ENCODE peak calls at places on chromosomes 3 and 15, in nine cellular contexts. F is cardiac muscle cell, I is IMR-90, G is SJSA1, A is heart right ventricle, J is psoas muscle, E is fibroblast of lung, T is stomach, W is heart left ventricle. C is an unnamed sample. For H3K4me1, the result is how much of the 10 kb centered on the place peaks cover.

GRCh38 chr15:79157631-79158592 is 67.3 kb upstream of the RASGRF1 start:
- DNase-seq in F (no peak), I (no peak), G (no peak), A (no peak), J (no peak), E (no peak), T (no peak), W (no peak), C (no peak)

GRCh38 chr15:77012868-77013267 is 17.9 kb downstream of the PSTPIP1 start:
- DNase-seq in F (no peak), I (no peak), G (no peak), A (no peak), J (no peak), E (no peak), T (no peak), W (peak), C (no peak)

GRCh38 chr3:156978471-156978961 is 152.4 kb downstream of the LEKR1 start:
- DNase-seq in F (no peak), I (peak), G (no peak), A (no peak), J (no peak), E (peak), T (no peak), W (no peak), C (no peak)

GRCh38 chr3:5012398-5012797 is 33.2 kb downstream of the BHLHE40 start:
- DNase-seq in F (no peak), I (no peak), G (no peak), A (no peak), J (no peak), E (no peak), T (no peak), W (no peak), C (no peak)

GRCh38 chr15:61172325-61172724 is 56.8 kb downstream of the RORA start:
- DNase-seq in F (no peak), I (no peak), G (no peak), A (no peak), J (no peak), E (no peak), T (no peak), W (no peak), C (no peak)

GRCh38 chr3:132730891-132731580 is 8.8 kb upstream of the NPHP3 start:
- DNase-seq in F (peak), I (peak), G (no peak), A (peak), J (no peak), E (peak), T (no peak), W (no peak), C (no peak)

GRCh38 chr3:99544819-99545281 is 93.5 kb upstream of the COL8A1 start:
- DNase-seq in F (peak), I (peak), G (no peak), A (peak), J (peak), E (peak), T (peak), W (no peak), C (no peak)

GRCh38 chr3:49802719-49803463 is at the start of gene INKA1:
- DNase-seq in F (peak), I (peak), G (peak), A (peak), J (peak), E (peak), T (peak), W (peak), C (peak)

GRCh38 chr3:190902292-190902691 is 39.8 kb upstream of the GMNC start:
- DNase-seq in F (no peak), I (no peak), G (no peak), A (no peak), J (no peak), E (no peak), T (no peak), W (no peak), C (no peak)

GRCh38 chr15:74339371-74339770 is 28.1 kb downstream of the CYP11A1 start:
- DNase-seq in F (no peak), I (no peak), G (no peak), A (no peak), J (no peak), E (no peak), T (no peak), W (no peak), C (no peak)

GRCh38 chr3:23662079-23662617 is 143.6 kb upstream of the UBE2E1 start:
- DNase-seq in F (no peak), I (peak), G (peak), A (no peak), J (no peak), E (no peak), T (no peak), W (no peak), C (no peak)

GRCh38 chr3:190444576-190445145 is 5.0 kb downstream of the TMEM207 start:
- DNase-seq in F (no peak), I (peak), G (no peak), A (no peak), J (no peak), E (no peak), T (no peak), W (no peak), C (no peak)

GRCh38 chr3:190048831-190049541 is 71.7 kb downstream of the P3H2 start:
- DNase-seq in F (peak), I (peak), G (no peak), A (no peak), J (no peak), E (peak), T (no peak), W (no peak), C (no peak)

GRCh38 chr3:79015854-79016253 is 751.9 kb downstream of the ROBO1 start:
- DNase-seq in F (no peak), I (no peak), G (no peak), A (no peak), J (no peak), E (no peak), T (no peak), W (no peak), C (no peak)

GRCh38 chr3:79012946-79013362 is 754.8 kb downstream of the ROBO1 start:
- DNase-seq in F (peak), I (peak), G (no peak), A (no peak), J (no peak), E (no peak), T (no peak), W (no peak), C (no peak)

GRCh38 chr3:79016587-79017380 is 751.0 kb downstream of the ROBO1 start:
- DNase-seq in F (no peak), I (peak), G (no peak), A (no peak), J (no peak), E (no peak), T (no peak), W (no peak), C (no peak)

GRCh38 chr3:79012530-79012913 is 755.3 kb downstream of the ROBO1 start:
- DNase-seq in F (no peak), I (no peak), G (no peak), A (no peak), J (no peak), E (no peak), T (no peak), W (no peak), C (no peak)

DNA sequence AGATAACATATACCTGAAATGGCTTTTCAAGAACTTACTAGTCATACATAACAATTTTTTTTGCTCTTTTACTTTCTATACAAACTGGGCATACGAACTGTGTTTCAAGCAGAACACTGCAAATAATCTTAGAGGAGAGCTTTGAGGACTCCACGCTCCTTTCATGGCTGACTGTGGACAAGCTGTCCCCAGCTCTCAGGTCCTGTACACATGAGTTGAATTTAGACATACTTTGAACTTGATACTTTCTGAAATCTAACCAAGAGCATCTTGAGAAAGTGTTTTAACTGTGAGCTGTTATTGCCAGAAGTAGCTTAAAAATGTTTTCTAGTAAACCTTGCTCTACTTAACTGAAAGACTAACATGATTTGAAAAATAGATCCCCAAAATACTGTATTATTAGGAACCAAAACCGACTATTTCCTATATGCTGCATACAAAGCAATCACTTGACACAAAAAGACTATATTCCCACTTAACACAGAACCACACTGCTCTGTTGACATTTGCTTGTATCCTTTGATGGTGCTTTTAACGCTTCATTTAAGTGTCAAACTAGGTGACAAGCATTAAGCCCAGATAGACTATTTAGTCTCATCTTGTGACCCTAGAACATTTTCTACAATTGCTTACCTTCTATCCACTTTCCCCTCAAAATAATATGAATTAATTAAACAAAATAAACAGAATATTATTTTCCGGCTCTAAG is 755.8 kb downstream of the ROBO1 start:
- DNase-seq in F (no peak), I (no peak), G (no peak), A (no peak), J (no peak), E (no peak), T (no peak), W (no peak), C (no peak)
- H3K4me1 ChIP-seq in F (half or more), I (under half), G (under half), A (under half), J (under half), E (under half), T (under half), W (under half), C (under half)

DNA sequence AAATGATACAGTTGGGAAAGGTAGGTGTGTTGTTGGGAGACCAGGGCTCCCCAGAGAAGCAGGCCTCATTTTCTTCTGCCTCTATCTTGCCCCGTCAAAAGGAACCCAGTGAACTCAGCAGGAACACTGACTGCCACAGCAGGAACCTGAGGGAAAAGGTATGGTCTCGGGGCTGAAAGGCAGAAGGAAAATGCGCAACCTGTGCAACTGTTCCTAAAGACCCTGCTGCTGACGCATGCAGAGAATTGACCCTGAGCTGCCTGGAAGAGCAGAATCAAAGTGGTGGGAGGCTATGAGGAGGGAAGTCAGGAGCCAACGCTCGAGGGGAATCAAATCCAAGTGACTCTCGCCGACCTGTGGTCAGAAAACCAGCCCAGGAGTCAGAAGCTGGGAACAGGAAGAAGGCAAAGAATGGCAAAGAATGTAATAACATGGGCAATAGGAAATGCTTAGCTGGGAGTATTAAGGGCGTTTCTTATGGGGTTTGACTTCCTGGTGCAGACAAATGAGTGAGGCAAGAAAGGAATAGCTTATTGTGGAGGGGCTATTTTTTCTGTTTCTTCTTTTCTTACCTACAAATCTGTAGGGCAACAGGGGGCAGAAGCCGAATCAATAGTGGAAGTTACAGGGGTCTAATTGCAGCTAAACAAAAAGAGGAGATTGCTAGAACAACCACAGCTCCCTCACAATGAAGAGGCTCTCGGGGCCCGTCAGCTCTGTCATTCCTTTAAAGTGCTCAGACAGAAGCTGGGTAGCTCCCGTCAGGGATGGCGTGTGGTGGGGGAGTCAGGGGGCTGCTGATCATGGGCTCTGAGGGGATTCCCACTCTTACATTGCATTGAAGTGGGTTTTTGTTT is 65.4 kb upstream of the DLG1 start:
- DNase-seq in F (no peak), I (no peak), G (no peak), A (no peak), J (no peak), E (no peak), T (peak), W (no peak), C (no peak)
- H3K4me1 ChIP-seq in F (under half), I (under half), G (under half), A (under half), J (under half), E (under half), T (under half), W (under half), C (under half)

GRCh38 chr3:70972855-70973254 is 610.7 kb downstream of the FOXP1 start:
- DNase-seq in F (no peak), I (no peak), G (no peak), A (no peak), J (no peak), E (no peak), T (no peak), W (no peak), C (no peak)

GRCh38 chr3:70973558-70973957 is 610.0 kb downstream of the FOXP1 start:
- DNase-seq in F (peak), I (peak), G (no peak), A (no peak), J (no peak), E (peak), T (no peak), W (no peak), C (no peak)

GRCh38 chr3:70974752-70975151 is 608.8 kb downstream of the FOXP1 start:
- DNase-seq in F (no peak), I (no peak), G (no peak), A (no peak), J (no peak), E (peak), T (no peak), W (no peak), C (no peak)

GRCh38 chr3:70970952-70971351 is 612.6 kb downstream of the FOXP1 start:
- DNase-seq in F (no peak), I (no peak), G (no peak), A (no peak), J (no peak), E (no peak), T (no peak), W (no peak), C (no peak)

DNA sequence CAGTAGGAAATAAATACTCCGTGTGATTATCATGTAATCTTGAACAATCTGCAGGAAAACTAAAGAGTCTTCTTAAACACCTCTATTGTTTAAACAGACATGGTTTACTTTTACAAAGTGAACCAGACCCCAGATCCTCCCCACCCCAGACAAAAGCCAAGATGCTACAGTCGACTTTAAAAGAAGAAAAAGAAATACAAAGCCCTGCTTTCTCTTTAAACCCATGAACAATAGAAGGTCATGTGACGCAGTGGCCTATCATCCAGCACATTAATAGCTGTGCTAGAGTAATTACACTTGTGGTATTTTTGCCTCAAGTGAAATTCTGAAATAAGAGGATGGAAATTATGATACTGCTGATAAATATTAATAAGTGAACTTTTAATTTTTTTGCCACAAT is 613.4 kb downstream of the FOXP1 start:
- DNase-seq in F (no peak), I (no peak), G (no peak), A (no peak), J (no peak), E (no peak), T (no peak), W (no peak), C (no peak)
- H3K4me1 ChIP-seq in F (under half), I (under half), G (under half), A (under half), J (under half), E (under half), T (under half), W (under half), C (under half)

DNA sequence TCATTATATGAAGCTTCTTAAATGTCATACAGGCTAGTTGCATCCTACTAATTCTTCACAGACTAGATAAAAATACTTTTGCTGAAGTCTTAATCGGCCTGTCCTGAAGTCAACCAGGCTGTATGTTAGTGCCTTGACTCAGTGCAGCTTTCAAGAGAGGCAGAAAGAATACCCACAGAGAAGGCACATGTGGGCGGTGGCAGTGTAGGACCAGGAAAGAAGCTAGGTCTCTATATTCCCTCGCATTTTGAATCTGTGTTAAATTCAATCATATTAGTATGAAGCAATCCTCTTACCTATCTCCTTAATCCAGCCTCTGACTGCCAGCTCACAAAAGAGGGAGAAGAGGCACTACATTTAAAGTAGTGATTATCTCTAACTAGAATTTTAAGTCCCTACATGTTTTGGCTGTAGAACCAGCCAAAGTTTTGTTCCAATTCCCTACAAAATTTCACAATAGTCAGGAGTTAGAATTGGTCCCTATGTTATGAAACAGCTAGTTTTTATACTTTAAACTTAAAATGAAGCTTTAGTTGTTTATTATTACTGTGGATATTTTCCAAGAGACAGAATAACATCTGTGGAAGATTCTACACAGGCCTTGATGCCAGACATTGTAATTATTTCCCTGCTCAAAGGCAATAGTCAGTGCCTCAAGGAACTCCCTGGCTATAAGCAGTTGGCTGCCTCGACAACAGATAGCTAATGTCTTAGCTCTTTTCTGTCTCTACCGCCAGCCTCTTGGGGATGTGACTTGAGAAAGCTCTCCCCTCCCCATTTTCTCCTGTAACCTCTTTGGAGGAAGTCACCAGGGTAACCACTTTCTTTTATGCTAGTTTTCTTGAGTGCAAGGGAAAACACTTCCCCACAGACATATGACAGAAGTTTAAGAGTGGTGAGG is 31.9 kb downstream of the CRTC3 start:
- DNase-seq in F (peak), I (peak), G (no peak), A (no peak), J (no peak), E (peak), T (no peak), W (no peak), C (no peak)
- H3K4me1 ChIP-seq in F (under half), I (under half), G (under half), A (half or more), J (under half), E (under half), T (half or more), W (half or more), C (under half)

GRCh38 chr3:147654827-147655226 is 245.7 kb downstream of the ZIC1 start:
- DNase-seq in F (peak), I (no peak), G (no peak), A (no peak), J (no peak), E (peak), T (no peak), W (no peak), C (no peak)
- H3K4me1 ChIP-seq in F (half or more), I (under half), G (under half), A (under half), J (under half), E (under half), T (under half), W (under half), C (under half)

GRCh38 chr15:68646751-68647150 is 68.0 kb downstream of the CORO2B start:
- DNase-seq in F (no peak), I (no peak), G (no peak), A (no peak), J (no peak), E (no peak), T (no peak), W (no peak), C (no peak)

GRCh38 chr15:68644088-68644904 is 65.5 kb downstream of the CORO2B start:
- DNase-seq in F (peak), I (peak), G (no peak), A (no peak), J (no peak), E (peak), T (no peak), W (no peak), C (no peak)

GRCh38 chr15:68643216-68643830 is 64.5 kb downstream of the CORO2B start:
- DNase-seq in F (no peak), I (no peak), G (no peak), A (no peak), J (no peak), E (no peak), T (no peak), W (no peak), C (no peak)

GRCh38 chr15:68646156-68646555 is 67.4 kb downstream of the CORO2B start:
- DNase-seq in F (no peak), I (no peak), G (no peak), A (no peak), J (no peak), E (no peak), T (no peak), W (no peak), C (no peak)

DNA sequence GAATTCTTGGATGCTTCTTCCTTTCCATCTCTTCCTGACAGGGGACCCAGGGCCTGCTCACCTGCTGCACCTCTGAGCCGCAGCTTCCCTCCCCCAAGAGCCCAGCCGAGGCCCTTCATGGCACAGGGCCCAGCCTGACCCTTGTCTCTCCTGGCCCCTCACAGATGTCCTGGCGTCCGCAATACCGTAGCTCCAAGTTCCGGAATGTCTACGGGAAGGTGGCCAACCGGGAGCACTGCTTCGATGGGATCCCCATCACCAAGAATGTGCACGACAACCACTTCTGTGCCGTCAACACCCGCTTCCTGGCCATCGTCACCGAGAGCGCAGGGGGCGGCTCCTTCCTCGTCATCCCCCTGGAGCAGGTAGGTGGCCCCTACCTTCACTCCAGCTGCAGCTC is 66.2 kb downstream of the CORO2B start:
- DNase-seq in F (no peak), I (no peak), G (no peak), A (no peak), J (no peak), E (no peak), T (no peak), W (no peak), C (no peak)
- H3K4me1 ChIP-seq in F (under half), I (under half), G (under half), A (under half), J (under half), E (under half), T (under half), W (under half), C (under half)